ENCODE peak calls at places on chromosomes 16 and 17, in four cellular contexts. One of them, this sample, is unnamed.

GRCh38 chr16:27408012-27408601 is 6.1 kb downstream of the IL21R start:
- DNase-seq in fibroblast of villous mesenchyme: no peak
- DNase-seq in neuronal stem cell: no peak
- DNase-seq in A172: peak
- DNase-seq in this sample: peak

GRCh38 chr16:15879255-15879804 is 9.1 kb downstream of the CEP20 start:
- DNase-seq in fibroblast of villous mesenchyme: peak
- DNase-seq in neuronal stem cell: no peak
- DNase-seq in A172: peak
- DNase-seq in this sample: peak

GRCh38 chr17:61335845-61336655 is 63.6 kb upstream of the TBX2 start:
- DNase-seq in fibroblast of villous mesenchyme: no peak
- DNase-seq in neuronal stem cell: no peak
- DNase-seq in A172: no peak
- DNase-seq in this sample: peak

GRCh38 chr16:53713403-53714013 is 9.6 kb downstream of the FTO start:
- DNase-seq in fibroblast of villous mesenchyme: no peak
- DNase-seq in neuronal stem cell: no peak
- DNase-seq in A172: no peak
- DNase-seq in this sample: no peak

GRCh38 chr17:40422990-40423611 is 5.4 kb upstream of the TOP2A start:
- DNase-seq in fibroblast of villous mesenchyme: no peak
- DNase-seq in neuronal stem cell: peak
- DNase-seq in A172: no peak
- DNase-seq in this sample: no peak

GRCh38 chr17:43984521-43984920 is 19.9 kb upstream of the NAGS start:
- DNase-seq in fibroblast of villous mesenchyme: no peak
- DNase-seq in neuronal stem cell: no peak
- DNase-seq in A172: no peak
- DNase-seq in this sample: no peak

GRCh38 chr17:73725794-73726193 is 81.5 kb upstream of the SDK2 start:
- DNase-seq in fibroblast of villous mesenchyme: no peak
- DNase-seq in neuronal stem cell: no peak
- DNase-seq in A172: no peak
- DNase-seq in this sample: no peak

GRCh38 chr17:3683054-3683511 is 12.9 kb downstream of the P2RX5 start:
- DNase-seq in fibroblast of villous mesenchyme: peak
- DNase-seq in neuronal stem cell: no peak
- DNase-seq in A172: peak
- DNase-seq in this sample: no peak

GRCh38 chr16:2817496-2818277 is 650 bp downstream of the PRSS21 start:
- DNase-seq in fibroblast of villous mesenchyme: no peak
- DNase-seq in neuronal stem cell: no peak
- DNase-seq in A172: no peak
- DNase-seq in this sample: no peak

GRCh38 chr16:85126731-85127662 is 14.7 kb upstream of the CIBAR2 start:
- DNase-seq in fibroblast of villous mesenchyme: peak
- DNase-seq in neuronal stem cell: peak
- DNase-seq in A172: peak
- DNase-seq in this sample: peak

This sample was measured in MG63.